ENCODE peak calls at places on chromosomes 5 and 9, in eight cellular contexts. Y is PC-3, U is sigmoid colon, E is body of pancreas, F is adrenal gland, W is pancreas, B is HepG2, N is PC-9. K is an unnamed sample. For H3K36me3, the result is how much of the 10 kb centered on the place peaks cover.

GRCh38 chr9:2854617-2855016 is 10.7 kb upstream of the PUM3 start:
- DNase-seq in Y (no peak), U (no peak), E (no peak), F (no peak), W (no peak), B (no peak), N (no peak), K (no peak)

GRCh38 chr9:4126184-4126865 is 173.5 kb downstream of the GLIS3 start:
- DNase-seq in Y (peak), U (no peak), E (no peak), F (no peak), W (no peak), B (no peak), N (peak), K (peak)

GRCh38 chr9:87644659-87645058 is 81.3 kb upstream of the CTSL start:
- DNase-seq in Y (no peak), U (no peak), E (no peak), F (no peak), W (no peak), B (no peak), N (no peak), K (no peak)

GRCh38 chr5:156779436-156779835 is 70.7 kb upstream of the PPP1R2B start:
- DNase-seq in Y (no peak), U (no peak), E (no peak), F (no peak), W (no peak), B (no peak), N (no peak), K (no peak)

GRCh38 chr9:105879181-105879580 is 184.8 kb downstream of the TMEM38B start:
- DNase-seq in Y (no peak), U (no peak), E (no peak), F (no peak), W (no peak), B (no peak), N (no peak), K (no peak)

GRCh38 chr9:88533951-88534455 is 975 bp upstream of the NXNL2 start:
- DNase-seq in Y (peak), U (peak), E (peak), F (peak), W (peak), B (no peak), N (peak), K (no peak)

GRCh38 chr9:90942555-90942954 is 140.9 kb downstream of the SYK start:
- DNase-seq in Y (no peak), U (no peak), E (no peak), F (no peak), W (no peak), B (no peak), N (no peak), K (peak)

GRCh38 chr5:160460377-160461049 is 38.9 kb downstream of the PTTG1 start:
- DNase-seq in Y (no peak), U (no peak), E (no peak), F (no peak), W (no peak), B (no peak), N (no peak), K (no peak)

GRCh38 chr9:91151014-91151740 is 210.5 kb downstream of the AUH start:
- DNase-seq in Y (no peak), U (no peak), E (peak), F (no peak), W (no peak), B (no peak), N (no peak), K (no peak)

GRCh38 chr9:136100700-136101614 is 5.9 kb upstream of the NACC2 start:
- DNase-seq in Y (peak), U (no peak), E (no peak), F (no peak), W (no peak), B (no peak), N (no peak), K (no peak)

GRCh38 chr5:17184596-17184995 is 32.8 kb upstream of the BASP1 start:
- DNase-seq in Y (no peak), U (no peak), E (no peak), F (no peak), W (no peak), B (no peak), N (no peak), K (no peak)

GRCh38 chr9:87180846-87181245 is 233.5 kb upstream of the GAS1 start:
- DNase-seq in Y (no peak), U (no peak), E (no peak), F (no peak), W (no peak), B (no peak), N (no peak), K (no peak)

GRCh38 chr5:231661-232060 is 13.5 kb downstream of the SDHA start:
- DNase-seq in Y (no peak), U (no peak), E (no peak), F (no peak), W (no peak), B (no peak), N (no peak), K (no peak)

GRCh38 chr9:106846847-106847246 is 16.1 kb upstream of the ZNF462 start:
- DNase-seq in Y (peak), U (no peak), E (no peak), F (no peak), W (no peak), B (no peak), N (peak), K (no peak)

GRCh38 chr9:127437497-127438264 is 13.5 kb downstream of the ZNF79 start:
- DNase-seq in Y (no peak), U (no peak), E (no peak), F (no peak), W (no peak), B (no peak), N (no peak), K (no peak)
- TF ChIP-seq CTCF in Y (peak), U (no peak), E (no peak), F (no peak), W (no peak), B (no peak), N (no peak), K (no peak)

DNA sequence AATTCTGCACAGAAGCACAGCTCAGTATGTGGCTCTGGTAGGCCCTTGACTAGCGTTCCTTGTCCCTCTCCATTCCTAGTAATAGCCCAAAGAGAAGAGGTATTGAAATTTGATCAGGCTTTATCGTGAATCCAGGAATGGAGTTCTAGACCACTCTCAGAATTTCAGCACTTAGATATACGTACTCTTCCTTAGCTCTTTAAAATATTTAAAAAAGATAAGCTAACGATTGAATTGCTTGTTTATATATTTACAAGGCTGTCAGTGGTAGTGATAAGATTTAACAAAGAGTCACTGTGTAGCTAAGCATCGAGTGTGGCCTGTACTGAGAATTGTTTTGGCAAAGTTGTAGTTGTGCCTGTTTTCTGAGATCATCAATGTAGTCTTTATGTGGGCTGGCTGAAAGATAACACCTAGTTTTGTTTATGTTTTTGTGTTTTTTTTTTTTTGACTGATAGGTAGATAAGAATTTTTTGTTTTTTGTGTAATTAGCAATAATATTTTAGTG is 2.5 kb downstream of the KIAA1958 start:
- DNase-seq in Y (no peak), U (no peak), E (no peak), F (no peak), W (no peak), B (peak), N (no peak), K (no peak)
- H3K4me3 ChIP-seq in Y (no peak), U (no peak), E (no peak), F (peak), W (no peak), B (peak), N (no peak), K (no peak)

GRCh38 chr5:134131165-134131564 is 16.7 kb downstream of the TCF7 start:
- DNase-seq in Y (no peak), U (no peak), E (no peak), F (no peak), W (no peak), B (no peak), N (no peak), K (no peak)
- H3K36me3 ChIP-seq in Y (under half), U (under half), E (under half), F (under half), W (under half), B (under half), N (under half), K (under half)

GRCh38 chr5:54985301-54986268 is at the start of gene ESM1:
- DNase-seq in Y (peak), U (no peak), E (no peak), F (peak), W (no peak), B (no peak), N (no peak), K (peak)
- TF ChIP-seq CTCF in Y (no peak), U (no peak), E (no peak), F (no peak), W (no peak), B (no peak), N (no peak), K (no peak)

GRCh38 chr5:172280937-172281336 is 2.6 kb downstream of the UBTD2 start:
- DNase-seq in Y (peak), U (no peak), E (no peak), F (no peak), W (no peak), B (no peak), N (no peak), K (no peak)
- H3K4me3 ChIP-seq in Y (peak), U (no peak), E (no peak), F (no peak), W (no peak), B (peak), N (peak), K (no peak)

K was measured in kidney epithelial cell.